ENCODE peak calls at places on chromosome 6, in four cellular contexts. O is RWPE2, A is cardiac muscle cell, K is psoas muscle. B is an unnamed sample.

GRCh38 chr6:45724511-45724910 is 291.1 kb downstream of the CLIC5 start:
- DNase-seq in O (no peak), A (no peak), K (no peak), B (no peak)

GRCh38 chr6:157226026-157226639 is 97.2 kb downstream of the TMEM242 start:
- DNase-seq in O (no peak), A (no peak), K (no peak), B (no peak)

GRCh38 chr6:169897601-169898358 is 146.4 kb downstream of the ERMARD start:
- DNase-seq in O (no peak), A (no peak), K (no peak), B (peak)

GRCh38 chr6:29958916-29959315 is 16.6 kb downstream of the HLA-A start:
- DNase-seq in O (no peak), A (no peak), K (no peak), B (no peak)

GRCh38 chr6:42484261-42484660 is 32.5 kb upstream of the TRERF1 start:
- DNase-seq in O (no peak), A (no peak), K (no peak), B (no peak)

GRCh38 chr6:127786109-127786508 is 114.7 kb downstream of the THEMIS start:
- DNase-seq in O (no peak), A (no peak), K (no peak), B (no peak)

GRCh38 chr6:55980627-55981211 is 105.3 kb upstream of the BMP5 start:
- DNase-seq in O (no peak), A (peak), K (no peak), B (no peak)

GRCh38 chr6:55643868-55644267 is 64.9 kb upstream of the HMGCLL1 start:
- DNase-seq in O (no peak), A (no peak), K (no peak), B (no peak)

GRCh38 chr6:66082914-66083313 is 375.9 kb upstream of the EYS start:
- DNase-seq in O (no peak), A (no peak), K (no peak), B (no peak)

GRCh38 chr6:150991487-150991886 is 126.0 kb downstream of the MTHFD1L start:
- DNase-seq in O (no peak), A (no peak), K (no peak), B (no peak)

GRCh38 chr6:22766979-22767378 is 197.6 kb downstream of the HDGFL1 start:
- DNase-seq in O (no peak), A (no peak), K (no peak), B (no peak)
- TF ChIP-seq CTCF in O (no peak), A (no peak), K (no peak), B (peak)

DNA sequence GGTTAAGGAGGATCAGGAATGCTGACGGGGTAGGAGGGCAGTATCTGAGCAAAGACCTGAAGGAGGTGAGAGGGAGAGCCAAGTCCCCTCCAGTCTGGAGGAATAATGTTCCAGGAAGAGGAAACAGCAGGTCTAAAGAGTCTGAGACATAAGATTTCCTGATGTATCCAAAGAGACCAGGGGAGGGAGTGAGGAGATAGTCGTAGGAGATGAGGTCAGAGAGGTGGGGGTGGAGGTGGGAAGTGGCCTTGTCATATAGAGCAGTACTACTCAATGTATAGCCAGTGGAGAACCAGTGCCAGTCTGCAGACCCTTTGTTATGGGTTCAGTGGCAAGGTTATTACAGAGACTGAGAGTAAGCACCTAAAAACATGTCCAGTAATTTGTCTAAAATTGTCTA is 130.6 kb downstream of the COL9A1 start:
- DNase-seq in O (no peak), A (no peak), K (no peak), B (no peak)
- TF ChIP-seq CTCF in O (no peak), A (no peak), K (no peak), B (no peak)

GRCh38 chr6:34246563-34247391 is 2.0 kb downstream of the SMIM29 start:
- DNase-seq in O (no peak), A (peak), K (no peak), B (no peak)
- TF ChIP-seq CTCF in O (peak), A (peak), K (peak), B (peak)

GRCh38 chr6:68760941-68761676 is 126.0 kb downstream of the ADGRB3 start:
- DNase-seq in O (no peak), A (peak), K (no peak), B (no peak)
- TF ChIP-seq CTCF in O (no peak), A (no peak), K (no peak), B (no peak)

GRCh38 chr6:168530653-168531071 is 89.7 kb downstream of the SMOC2 start:
- DNase-seq in O (no peak), A (no peak), K (no peak), B (no peak)
- TF ChIP-seq CTCF in O (no peak), A (no peak), K (no peak), B (no peak)

GRCh38 chr6:3072798-3073197 is 4.5 kb downstream of the RIPK1 start:
- DNase-seq in O (no peak), A (no peak), K (no peak), B (no peak)

GRCh38 chr6:3071568-3071967 is 3.3 kb downstream of the RIPK1 start:
- DNase-seq in O (no peak), A (no peak), K (no peak), B (no peak)

GRCh38 chr6:3073382-3073781 is 5.1 kb downstream of the RIPK1 start:
- DNase-seq in O (no peak), A (no peak), K (no peak), B (no peak)

GRCh38 chr6:3063733-3064700 is 4.3 kb upstream of the RIPK1 start:
- DNase-seq in O (peak), A (peak), K (peak), B (peak)

GRCh38 chr6:3068329-3069223 is at the start of gene RIPK1:
- DNase-seq in O (peak), A (peak), K (peak), B (peak)
- TF ChIP-seq CTCF in O (peak), A (peak), K (peak), B (peak)

GRCh38 chr6:15248451-15249370 is 2.8 kb downstream of the JARID2 start:
- DNase-seq in O (peak), A (peak), K (peak), B (peak)
- TF ChIP-seq CTCF in O (peak), A (peak), K (no peak), B (peak)

GRCh38 chr6:129500958-129501381 is 209.0 kb downstream of the ARHGAP18 start:
- DNase-seq in O (no peak), A (no peak), K (no peak), B (no peak)
- TF ChIP-seq CTCF in O (peak), A (peak), K (peak), B (peak)

DNA sequence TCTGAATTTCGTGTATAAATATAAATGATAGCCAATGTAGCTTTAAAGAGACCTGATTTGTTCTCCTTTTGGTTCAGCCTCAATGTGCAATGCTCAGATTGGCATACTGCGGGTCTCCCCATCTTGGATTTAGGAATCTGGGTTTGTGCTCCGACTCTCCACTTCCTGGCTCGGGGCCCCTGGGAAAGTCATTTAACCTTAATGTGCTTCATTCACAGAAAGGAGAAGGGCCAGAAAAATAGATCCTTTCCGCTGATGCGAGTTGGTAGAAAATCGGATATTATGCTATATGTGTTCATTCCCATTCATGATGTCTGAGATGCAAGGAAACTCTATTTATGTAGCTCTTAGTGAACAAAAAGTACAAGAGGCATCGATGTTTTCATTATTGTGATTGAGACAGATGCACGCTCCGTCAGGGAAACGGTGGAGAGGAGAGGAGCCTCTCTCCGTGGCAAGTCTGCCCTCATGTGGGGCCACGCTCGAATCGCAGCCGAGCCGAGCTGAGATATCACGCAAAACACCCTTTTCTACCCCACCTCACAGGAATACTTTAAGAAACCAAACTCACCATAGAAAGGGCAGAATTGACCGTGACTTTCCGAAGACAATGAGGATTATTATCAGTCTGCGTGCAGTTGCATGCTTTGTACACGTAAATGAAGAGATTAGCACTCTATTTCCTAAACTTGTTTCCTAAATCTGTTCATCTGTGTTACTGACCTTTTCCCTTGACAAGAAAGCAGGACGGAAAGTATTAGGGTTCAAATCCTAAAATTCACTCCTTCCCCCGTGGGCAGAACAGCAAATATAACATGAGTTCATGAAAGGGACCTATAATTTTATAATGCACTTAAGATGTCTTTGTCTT is 136.6 kb downstream of the COL9A1 start:
- DNase-seq in O (no peak), A (peak), K (peak), B (no peak)
- TF ChIP-seq CTCF in O (peak), A (peak), K (peak), B (peak)

B was measured in chondrocyte.